ENCODE peak calls at places on chromosomes 2 and 18, in four cellular contexts. One of them, this sample, is unnamed.
A peak's percentile ranks its signal among the peaks of the same experiment; 100 is the strongest.

GRCh38 chr2:105274046-105274445 is 32.5 kb downstream of the GPR45 start:
- DNase-seq in stimulated activated CD8-positive, alpha-beta memory T cell treated with anti-CD3 and anti-CD28 coated beads, Interleukin-12 subunit alpha, Interleukin-12 subunit beta, amount 100 ng/mL, for 4 hours: no peak
- DNase-seq in SW480: no peak
- DNase-seq in NCI-H510A treated with DMSO at 0.1 percent for 48 hours: no peak
- DNase-seq in this sample: no peak

GRCh38 chr18:2223859-2224258 is 347.4 kb downstream of the METTL4 start:
- DNase-seq in stimulated activated CD8-positive, alpha-beta memory T cell treated with anti-CD3 and anti-CD28 coated beads, Interleukin-12 subunit alpha, Interleukin-12 subunit beta, amount 100 ng/mL, for 4 hours: no peak
- DNase-seq in SW480: peak; percentile 17
- DNase-seq in NCI-H510A treated with DMSO at 0.1 percent for 48 hours: no peak
- DNase-seq in this sample: peak; percentile 29

GRCh38 chr2:16617282-16618266 is 48.1 kb downstream of the CYRIA start:
- DNase-seq in stimulated activated CD8-positive, alpha-beta memory T cell treated with anti-CD3 and anti-CD28 coated beads, Interleukin-12 subunit alpha, Interleukin-12 subunit beta, amount 100 ng/mL, for 4 hours: no peak
- DNase-seq in SW480: peak; percentile 33
- DNase-seq in NCI-H510A treated with DMSO at 0.1 percent for 48 hours: no peak
- DNase-seq in this sample: no peak

GRCh38 chr2:122236152-122236892 is 480.9 kb downstream of the TSN start:
- DNase-seq in stimulated activated CD8-positive, alpha-beta memory T cell treated with anti-CD3 and anti-CD28 coated beads, Interleukin-12 subunit alpha, Interleukin-12 subunit beta, amount 100 ng/mL, for 4 hours: no peak
- DNase-seq in SW480: peak; percentile 43
- DNase-seq in NCI-H510A treated with DMSO at 0.1 percent for 48 hours: no peak
- DNase-seq in this sample: no peak

GRCh38 chr2:98445708-98446577 is 1.3 kb downstream of the INPP4A start:
- DNase-seq in stimulated activated CD8-positive, alpha-beta memory T cell treated with anti-CD3 and anti-CD28 coated beads, Interleukin-12 subunit alpha, Interleukin-12 subunit beta, amount 100 ng/mL, for 4 hours: no peak
- DNase-seq in SW480: peak; percentile 39
- DNase-seq in NCI-H510A treated with DMSO at 0.1 percent for 48 hours: no peak
- DNase-seq in this sample: no peak

GRCh38 chr2:34029073-34029472 is 430.0 kb upstream of the FAM98A start:
- DNase-seq in stimulated activated CD8-positive, alpha-beta memory T cell treated with anti-CD3 and anti-CD28 coated beads, Interleukin-12 subunit alpha, Interleukin-12 subunit beta, amount 100 ng/mL, for 4 hours: no peak
- DNase-seq in SW480: no peak
- DNase-seq in NCI-H510A treated with DMSO at 0.1 percent for 48 hours: no peak
- DNase-seq in this sample: no peak

GRCh38 chr2:238498691-238499295 is 72.1 kb downstream of the ASB1 start:
- DNase-seq in stimulated activated CD8-positive, alpha-beta memory T cell treated with anti-CD3 and anti-CD28 coated beads, Interleukin-12 subunit alpha, Interleukin-12 subunit beta, amount 100 ng/mL, for 4 hours: no peak
- DNase-seq in SW480: no peak
- DNase-seq in NCI-H510A treated with DMSO at 0.1 percent for 48 hours: peak; percentile 10
- DNase-seq in this sample: no peak

GRCh38 chr18:55786651-55787272 is 198.8 kb upstream of the TCF4 start:
- DNase-seq in stimulated activated CD8-positive, alpha-beta memory T cell treated with anti-CD3 and anti-CD28 coated beads, Interleukin-12 subunit alpha, Interleukin-12 subunit beta, amount 100 ng/mL, for 4 hours: no peak
- DNase-seq in SW480: no peak
- DNase-seq in NCI-H510A treated with DMSO at 0.1 percent for 48 hours: no peak
- DNase-seq in this sample: no peak

GRCh38 chr2:66872056-66872821 is 437.3 kb downstream of the MEIS1 start:
- DNase-seq in stimulated activated CD8-positive, alpha-beta memory T cell treated with anti-CD3 and anti-CD28 coated beads, Interleukin-12 subunit alpha, Interleukin-12 subunit beta, amount 100 ng/mL, for 4 hours: no peak
- DNase-seq in SW480: no peak
- DNase-seq in NCI-H510A treated with DMSO at 0.1 percent for 48 hours: no peak
- DNase-seq in this sample: no peak

GRCh38 chr2:215657844-215658243 is 222.0 kb upstream of the FN1 start:
- DNase-seq in stimulated activated CD8-positive, alpha-beta memory T cell treated with anti-CD3 and anti-CD28 coated beads, Interleukin-12 subunit alpha, Interleukin-12 subunit beta, amount 100 ng/mL, for 4 hours: no peak
- DNase-seq in SW480: no peak
- DNase-seq in NCI-H510A treated with DMSO at 0.1 percent for 48 hours: no peak
- DNase-seq in this sample: no peak

GRCh38 chr2:21103274-21103891 is 20.4 kb upstream of the TDRD15 start:
- DNase-seq in stimulated activated CD8-positive, alpha-beta memory T cell treated with anti-CD3 and anti-CD28 coated beads, Interleukin-12 subunit alpha, Interleukin-12 subunit beta, amount 100 ng/mL, for 4 hours: no peak
- DNase-seq in SW480: no peak
- DNase-seq in NCI-H510A treated with DMSO at 0.1 percent for 48 hours: peak; percentile 39
- DNase-seq in this sample: no peak

GRCh38 chr18:5546660-5547059 is 2.9 kb upstream of the EPB41L3 start:
- DNase-seq in stimulated activated CD8-positive, alpha-beta memory T cell treated with anti-CD3 and anti-CD28 coated beads, Interleukin-12 subunit alpha, Interleukin-12 subunit beta, amount 100 ng/mL, for 4 hours: no peak
- DNase-seq in SW480: peak; percentile 5
- DNase-seq in NCI-H510A treated with DMSO at 0.1 percent for 48 hours: peak; percentile 40
- DNase-seq in this sample: no peak

GRCh38 chr18:64747803-64748202 is 598.9 kb upstream of the LINC00305 start:
- DNase-seq in stimulated activated CD8-positive, alpha-beta memory T cell treated with anti-CD3 and anti-CD28 coated beads, Interleukin-12 subunit alpha, Interleukin-12 subunit beta, amount 100 ng/mL, for 4 hours: no peak
- DNase-seq in SW480: no peak
- DNase-seq in NCI-H510A treated with DMSO at 0.1 percent for 48 hours: no peak
- DNase-seq in this sample: no peak

GRCh38 chr2:232588680-232589585 is 38.4 kb downstream of the EIF4E2 start:
- DNase-seq in stimulated activated CD8-positive, alpha-beta memory T cell treated with anti-CD3 and anti-CD28 coated beads, Interleukin-12 subunit alpha, Interleukin-12 subunit beta, amount 100 ng/mL, for 4 hours: no peak
- DNase-seq in SW480: no peak
- DNase-seq in NCI-H510A treated with DMSO at 0.1 percent for 48 hours: no peak
- DNase-seq in this sample: peak; percentile 55

GRCh38 chr2:148812306-148812705 is 62.7 kb upstream of the KIF5C start:
- DNase-seq in stimulated activated CD8-positive, alpha-beta memory T cell treated with anti-CD3 and anti-CD28 coated beads, Interleukin-12 subunit alpha, Interleukin-12 subunit beta, amount 100 ng/mL, for 4 hours: no peak
- DNase-seq in SW480: no peak
- DNase-seq in NCI-H510A treated with DMSO at 0.1 percent for 48 hours: no peak
- DNase-seq in this sample: no peak

GRCh38 chr2:100208375-100208774 is 66.0 kb upstream of the AFF3 start:
- DNase-seq in stimulated activated CD8-positive, alpha-beta memory T cell treated with anti-CD3 and anti-CD28 coated beads, Interleukin-12 subunit alpha, Interleukin-12 subunit beta, amount 100 ng/mL, for 4 hours: no peak
- DNase-seq in SW480: no peak
- DNase-seq in NCI-H510A treated with DMSO at 0.1 percent for 48 hours: no peak
- DNase-seq in this sample: no peak

GRCh38 chr2:239832101-239832994 is 192.8 kb downstream of the NDUFA10 start:
- DNase-seq in stimulated activated CD8-positive, alpha-beta memory T cell treated with anti-CD3 and anti-CD28 coated beads, Interleukin-12 subunit alpha, Interleukin-12 subunit beta, amount 100 ng/mL, for 4 hours: no peak
- DNase-seq in SW480: no peak
- DNase-seq in NCI-H510A treated with DMSO at 0.1 percent for 48 hours: no peak
- DNase-seq in this sample: no peak

GRCh38 chr2:122239440-122239839 is 484.0 kb downstream of the TSN start:
- DNase-seq in stimulated activated CD8-positive, alpha-beta memory T cell treated with anti-CD3 and anti-CD28 coated beads, Interleukin-12 subunit alpha, Interleukin-12 subunit beta, amount 100 ng/mL, for 4 hours: no peak
- DNase-seq in SW480: no peak
- DNase-seq in NCI-H510A treated with DMSO at 0.1 percent for 48 hours: no peak
- DNase-seq in this sample: no peak

GRCh38 chr2:224611938-224612337 is 26.8 kb upstream of the CUL3 start:
- DNase-seq in stimulated activated CD8-positive, alpha-beta memory T cell treated with anti-CD3 and anti-CD28 coated beads, Interleukin-12 subunit alpha, Interleukin-12 subunit beta, amount 100 ng/mL, for 4 hours: no peak
- DNase-seq in SW480: no peak
- DNase-seq in NCI-H510A treated with DMSO at 0.1 percent for 48 hours: no peak
- DNase-seq in this sample: no peak

GRCh38 chr2:234211797-234212196 is 161.3 kb downstream of the SPP2 start:
- DNase-seq in stimulated activated CD8-positive, alpha-beta memory T cell treated with anti-CD3 and anti-CD28 coated beads, Interleukin-12 subunit alpha, Interleukin-12 subunit beta, amount 100 ng/mL, for 4 hours: no peak
- DNase-seq in SW480: no peak
- DNase-seq in NCI-H510A treated with DMSO at 0.1 percent for 48 hours: no peak
- DNase-seq in this sample: no peak

GRCh38 chr2:85538507-85539360 is at the start of gene MAT2A:
- DNase-seq in stimulated activated CD8-positive, alpha-beta memory T cell treated with anti-CD3 and anti-CD28 coated beads, Interleukin-12 subunit alpha, Interleukin-12 subunit beta, amount 100 ng/mL, for 4 hours: peak; percentile 87
- DNase-seq in SW480: peak; percentile 94
- DNase-seq in NCI-H510A treated with DMSO at 0.1 percent for 48 hours: peak; percentile 88
- DNase-seq in this sample: peak; percentile 80

GRCh38 chr2:120430957-120431356 is 85.0 kb downstream of the INHBB start:
- DNase-seq in stimulated activated CD8-positive, alpha-beta memory T cell treated with anti-CD3 and anti-CD28 coated beads, Interleukin-12 subunit alpha, Interleukin-12 subunit beta, amount 100 ng/mL, for 4 hours: no peak
- DNase-seq in SW480: no peak
- DNase-seq in NCI-H510A treated with DMSO at 0.1 percent for 48 hours: no peak
- DNase-seq in this sample: no peak

GRCh38 chr2:50492452-50492851 is 539.5 kb downstream of the NRXN1 start:
- DNase-seq in stimulated activated CD8-positive, alpha-beta memory T cell treated with anti-CD3 and anti-CD28 coated beads, Interleukin-12 subunit alpha, Interleukin-12 subunit beta, amount 100 ng/mL, for 4 hours: no peak
- DNase-seq in SW480: peak; percentile 57
- DNase-seq in NCI-H510A treated with DMSO at 0.1 percent for 48 hours: peak; percentile 37
- DNase-seq in this sample: peak; percentile 22

This sample was measured in SHP77 treated with DMSO at 0.1 percent for 48 hours.